ENCODE peak calls at places on chromosomes 2 and 18, in four cellular contexts. A is naive thymus-derived CD4-positive, alpha-beta T cell; J is immature natural killer cell; U is tibial artery. O is an unnamed sample.

GRCh38 chr2:157838442-157839161 is 37.5 kb downstream of the ACVR1 start:
- DNase-seq in A (no peak), J (no peak), U (no peak), O (no peak)

GRCh38 chr2:158519481-158519880 is 62.7 kb downstream of the PKP4 start:
- DNase-seq in A (no peak), J (no peak), U (no peak), O (no peak)

GRCh38 chr18:67710639-67711038 is 194.1 kb upstream of the DSEL start:
- DNase-seq in A (no peak), J (no peak), U (no peak), O (no peak)

GRCh38 chr2:69830045-69830905 is 815 bp downstream of the GMCL1 start:
- DNase-seq in A (peak), J (peak), U (peak), O (peak)

GRCh38 chr2:135030826-135031225 is 16.4 kb downstream of the MAP3K19 start:
- DNase-seq in A (no peak), J (no peak), U (no peak), O (no peak)

GRCh38 chr2:210199186-210199765 is 26.0 kb downstream of the ACADL start:
- DNase-seq in A (no peak), J (peak), U (no peak), O (no peak)

GRCh38 chr2:193518061-193518817 is 1323.5 kb upstream of the TMEFF2 start:
- DNase-seq in A (no peak), J (no peak), U (no peak), O (no peak)

GRCh38 chr2:162710282-162710891 is 128.2 kb downstream of the KCNH7 start:
- DNase-seq in A (no peak), J (no peak), U (no peak), O (no peak)

GRCh38 chr2:29336334-29336733 is 221.1 kb downstream of the CLIP4 start:
- DNase-seq in A (no peak), J (no peak), U (no peak), O (no peak)

GRCh38 chr2:227464356-227464755 is 7.6 kb upstream of the AGFG1 start:
- DNase-seq in A (peak), J (no peak), U (no peak), O (no peak)

GRCh38 chr2:62934501-62934900 is 116.1 kb upstream of the OTX1 start:
- DNase-seq in A (no peak), J (no peak), U (no peak), O (no peak)

GRCh38 chr2:135820003-135820618 is 16.9 kb downstream of the LCT start:
- DNase-seq in A (peak), J (peak), U (no peak), O (peak)

GRCh38 chr2:201779996-201780673 is 598 bp downstream of the ALS2 start:
- DNase-seq in A (no peak), J (no peak), U (no peak), O (no peak)

GRCh38 chr18:250685-251084 is 17.2 kb downstream of the THOC1 start:
- DNase-seq in A (no peak), J (no peak), U (no peak), O (no peak)

GRCh38 chr2:20992201-20992711 is 51.6 kb downstream of the APOB start:
- DNase-seq in A (no peak), J (no peak), U (peak), O (no peak)

GRCh38 chr2:240462073-240462703 is 26.7 kb downstream of the GPC1 start:
- DNase-seq in A (no peak), J (no peak), U (peak), O (no peak)

GRCh38 chr2:43074052-43074451 is 152.4 kb downstream of the ZFP36L2 start:
- DNase-seq in A (no peak), J (no peak), U (peak), O (no peak)

GRCh38 chr2:10722252-10722825 is 909 bp downstream of the ATP6V1C2 start:
- DNase-seq in A (no peak), J (no peak), U (no peak), O (no peak)

GRCh38 chr2:196925445-196925767 is 1.1 kb downstream of the PGAP1 start:
- DNase-seq in A (no peak), J (no peak), U (no peak), O (no peak)

GRCh38 chr2:207188601-207189000 is 22.9 kb upstream of the KLF7 start:
- DNase-seq in A (no peak), J (no peak), U (no peak), O (no peak)

GRCh38 chr2:910698-911097 is 40.0 kb upstream of the SNTG2 start:
- DNase-seq in A (no peak), J (no peak), U (no peak), O (no peak)

GRCh38 chr2:8329660-8330622 is 351.9 kb upstream of the ID2 start:
- DNase-seq in A (no peak), J (no peak), U (no peak), O (no peak)

GRCh38 chr2:239685556-239685955 is 284.7 kb upstream of the HDAC4 start:
- DNase-seq in A (no peak), J (no peak), U (peak), O (no peak)

O was measured in GM18507.